ENCODE peak calls at places on chromosomes 3 and 15, in five cellular contexts. I is HCT116, U is GM12878, Z is HepG2, K is H1. S is an unnamed sample.

GRCh38 chr3:52817860-52818259 is 12.6 kb downstream of the ITIH4 start:
- DNase-seq in K (no peak), Z (no peak), I (no peak), U (no peak), S (no peak)

GRCh38 chr3:139099968-139100817 is 55.5 kb upstream of the PRR23C start:
- DNase-seq in Z (no peak), U (no peak), I (no peak), K (no peak), S (no peak)

GRCh38 chr15:96692826-96693225 is 362.3 kb downstream of the NR2F2 start:
- DNase-seq in Z (no peak), U (no peak), K (no peak), I (no peak), S (no peak)

GRCh38 chr3:188147782-188148181 is 6.2 kb upstream of the LPP start:
- DNase-seq in K (no peak), Z (no peak), I (no peak), U (no peak), S (no peak)

GRCh38 chr3:170054204-170054603 is 16.4 kb downstream of the GPR160 start:
- DNase-seq in Z (no peak), I (no peak), U (no peak), K (peak), S (peak)

GRCh38 chr3:175672119-175672689 is 813.1 kb downstream of the NAALADL2 start:
- DNase-seq in Z (no peak), K (no peak), I (no peak), U (no peak), S (no peak)

GRCh38 chr15:63544253-63545026 is 40.0 kb downstream of the USP3 start:
- DNase-seq in I (no peak), U (no peak), K (no peak), Z (no peak), S (peak)

GRCh38 chr3:113697192-113698090 is 999 bp upstream of the USF3 start:
- DNase-seq in I (no peak), K (peak), Z (peak), U (no peak), S (no peak)

GRCh38 chr3:102143536-102143935 is 291.3 kb upstream of the ZPLD1 start:
- DNase-seq in Z (no peak), K (no peak), I (no peak), U (no peak), S (no peak)

GRCh38 chr3:32366638-32367368 is 24.9 kb upstream of the CMTM7 start:
- DNase-seq in I (peak), Z (no peak), K (no peak), U (no peak), S (no peak)

GRCh38 chr3:106025151-106025722 is 156.4 kb upstream of the CBLB start:
- DNase-seq in K (no peak), I (no peak), Z (no peak), U (no peak), S (no peak)

GRCh38 chr15:73927476-73928240 is 1.4 kb downstream of the LOXL1 start:
- DNase-seq in K (peak), I (peak), Z (no peak), U (no peak), S (peak)

GRCh38 chr3:100127792-100128191 is 13.5 kb upstream of the FILIP1L start:
- DNase-seq in K (no peak), I (no peak), U (no peak), Z (no peak), S (no peak)

GRCh38 chr3:192063570-192063969 is 602.6 kb downstream of the PYDC2 start:
- DNase-seq in Z (no peak), U (peak), I (no peak), K (peak), S (no peak)

GRCh38 chr3:102593754-102594602 is 159.2 kb downstream of the ZPLD1 start:
- DNase-seq in U (no peak), K (no peak), I (no peak), Z (no peak), S (no peak)

GRCh38 chr15:78100886-78101285 is 8.5 kb downstream of the SH2D7 start:
- DNase-seq in U (no peak), Z (no peak), I (no peak), K (no peak), S (no peak)

GRCh38 chr15:79349526-79349925 is 38.6 kb downstream of the TMED3 start:
- DNase-seq in I (no peak), K (no peak), U (no peak), Z (no peak), S (no peak)

GRCh38 chr3:175716451-175716850 is 857.3 kb downstream of the NAALADL2 start:
- DNase-seq in Z (no peak), I (no peak), K (no peak), U (no peak), S (no peak)

GRCh38 chr15:67105065-67105951 is 39.9 kb downstream of the SMAD3 start:
- DNase-seq in I (peak), U (no peak), Z (peak), K (no peak), S (no peak)

GRCh38 chr15:67103869-67104268 is 38.5 kb downstream of the SMAD3 start:
- DNase-seq in U (no peak), Z (no peak), K (no peak), I (no peak), S (no peak)

GRCh38 chr15:67103432-67103831 is 38.0 kb downstream of the SMAD3 start:
- DNase-seq in Z (no peak), I (no peak), U (no peak), K (no peak), S (no peak)

GRCh38 chr15:67103021-67103420 is 37.6 kb downstream of the SMAD3 start:
- DNase-seq in Z (no peak), K (no peak), U (no peak), I (no peak), S (no peak)

GRCh38 chr15:67104453-67104852 is 39.1 kb downstream of the SMAD3 start:
- DNase-seq in U (no peak), I (no peak), K (no peak), Z (no peak), S (no peak)
- H3K9ac ChIP-seq in U (no peak), I (peak), K (no peak), Z (no peak), S (no peak)

GRCh38 chr3:107772016-107772415 is 249.3 kb downstream of the BBX start:
- DNase-seq in U (no peak), Z (no peak), I (no peak), K (no peak), S (no peak)
- TF ChIP-seq ATF3 in U (no peak), Z (no peak), I (no peak), K (no peak), S (no peak)

DNA sequence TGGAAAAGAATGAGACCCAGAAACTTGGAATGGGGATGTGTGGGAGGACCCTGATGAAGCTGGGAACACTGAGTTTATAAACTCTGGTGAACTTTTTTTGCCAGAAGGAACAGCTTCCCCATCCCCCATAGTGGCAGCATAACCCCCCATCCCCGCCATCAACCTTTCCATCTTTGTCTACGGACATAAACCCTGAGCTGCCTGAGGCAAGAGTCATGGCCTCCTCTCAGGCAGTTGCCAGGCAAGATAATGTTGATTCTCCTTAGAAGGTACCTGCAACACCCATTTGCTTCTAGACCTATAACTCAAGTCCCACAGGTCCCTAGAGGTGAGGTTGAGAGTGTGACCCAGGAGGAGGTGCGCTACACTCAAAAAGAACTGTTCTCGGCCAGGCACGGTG is 11.5 kb downstream of the MAP4 start:
- DNase-seq in K (no peak), Z (no peak), I (no peak), U (no peak), S (no peak)
- H3K9ac ChIP-seq in K (no peak), Z (no peak), I (no peak), U (no peak), S (no peak)

GRCh38 chr15:87907676-87908446 is 348.7 kb downstream of the NTRK3 start:
- DNase-seq in I (no peak), K (no peak), U (no peak), Z (no peak), S (no peak)
- TF ChIP-seq ATF3 in I (no peak), K (no peak), U (no peak), Z (no peak), S (no peak)

GRCh38 chr3:122092460-122093165 is 37.5 kb downstream of the CD86 start:
- DNase-seq in I (peak), Z (no peak), K (no peak), U (no peak), S (peak)
- H3K9ac ChIP-seq in I (no peak), Z (no peak), K (no peak), U (no peak), S (no peak)

DNA sequence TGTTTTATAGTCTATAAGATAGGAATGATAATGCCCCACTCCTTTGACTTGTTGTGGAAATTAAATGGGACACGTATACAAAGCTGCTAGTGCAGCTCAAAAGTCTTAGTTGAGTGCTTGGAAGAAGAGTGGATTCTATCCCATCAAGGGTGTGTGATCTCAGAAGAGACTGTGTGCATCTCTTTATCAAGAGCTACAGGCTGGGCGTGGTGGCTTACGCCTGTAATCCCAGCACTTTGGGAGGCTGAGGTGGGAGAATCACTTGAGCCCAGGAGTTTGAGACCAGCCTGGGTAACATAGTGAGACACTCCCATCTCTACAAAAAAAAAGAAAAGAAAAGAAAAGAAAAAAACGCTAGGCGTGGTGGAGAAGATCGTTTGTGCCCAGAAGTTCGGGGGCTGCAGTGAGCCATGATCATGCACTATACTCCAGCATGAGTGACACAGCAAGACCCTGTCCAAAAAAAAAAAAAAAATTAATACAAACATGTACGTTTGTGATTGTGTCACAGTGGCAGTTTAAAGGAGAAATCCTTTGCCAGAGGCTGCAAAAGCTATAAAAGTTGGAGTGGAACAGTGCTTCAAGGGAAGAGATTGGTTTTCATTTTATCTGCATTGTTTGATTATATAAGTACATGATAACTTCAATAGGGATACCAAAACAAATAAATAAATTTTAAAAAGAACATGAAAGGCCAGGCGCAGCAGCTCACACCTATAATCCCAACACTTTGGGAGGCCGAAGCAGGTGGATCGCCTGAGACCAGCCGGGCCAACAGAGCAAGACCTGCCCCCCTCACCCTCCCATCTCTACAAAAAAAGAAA is 895 bp upstream of the DIS3L start:
- DNase-seq in K (no peak), I (no peak), Z (no peak), U (no peak), S (peak)
- TF ChIP-seq ATF3 in K (no peak), I (no peak), Z (no peak), U (no peak), S (no peak)

DNA sequence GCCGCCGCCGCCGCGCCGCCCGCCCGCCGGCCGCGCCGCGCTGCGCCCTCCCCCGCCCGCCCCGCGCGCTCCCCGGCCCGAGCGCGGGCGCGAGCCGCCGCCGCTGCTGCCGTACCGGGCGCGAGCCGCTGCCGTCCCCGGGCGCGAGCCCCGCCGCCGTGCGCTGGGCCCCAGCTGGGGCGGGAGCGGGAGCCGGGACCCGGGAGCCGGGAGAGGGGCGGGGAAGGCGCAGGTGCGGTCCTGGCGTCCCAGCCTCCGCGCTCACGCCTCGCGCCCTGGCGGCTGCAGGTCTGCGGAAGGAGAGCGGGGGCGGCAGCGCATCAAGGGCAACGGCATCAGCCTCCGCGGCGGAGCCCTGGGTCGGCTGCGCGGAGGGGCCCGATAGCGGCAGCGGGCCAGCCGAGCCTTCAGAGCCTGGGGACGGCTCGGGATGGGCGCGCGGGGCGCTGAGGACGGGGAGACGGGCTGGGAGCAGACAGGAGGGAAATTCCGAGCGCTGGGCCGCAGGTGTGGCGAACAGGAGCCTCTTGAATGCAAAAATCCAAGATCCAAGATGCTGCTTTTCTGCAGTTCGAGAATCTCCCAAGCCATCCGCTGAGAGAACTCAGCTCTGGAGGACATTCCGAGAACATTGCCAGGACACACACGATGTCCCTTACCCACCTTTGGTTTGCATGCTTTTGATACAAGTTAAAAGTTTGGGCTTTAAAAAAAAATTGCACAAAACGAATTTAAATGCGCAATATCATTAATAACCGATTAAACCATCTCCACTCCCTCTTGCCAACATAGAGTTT is 251.1 kb downstream of the TJP1 start:
- DNase-seq in K (peak), U (no peak), Z (no peak), I (no peak), S (no peak)
- H3K9ac ChIP-seq in K (peak), U (no peak), Z (no peak), I (no peak), S (no peak)

DNA sequence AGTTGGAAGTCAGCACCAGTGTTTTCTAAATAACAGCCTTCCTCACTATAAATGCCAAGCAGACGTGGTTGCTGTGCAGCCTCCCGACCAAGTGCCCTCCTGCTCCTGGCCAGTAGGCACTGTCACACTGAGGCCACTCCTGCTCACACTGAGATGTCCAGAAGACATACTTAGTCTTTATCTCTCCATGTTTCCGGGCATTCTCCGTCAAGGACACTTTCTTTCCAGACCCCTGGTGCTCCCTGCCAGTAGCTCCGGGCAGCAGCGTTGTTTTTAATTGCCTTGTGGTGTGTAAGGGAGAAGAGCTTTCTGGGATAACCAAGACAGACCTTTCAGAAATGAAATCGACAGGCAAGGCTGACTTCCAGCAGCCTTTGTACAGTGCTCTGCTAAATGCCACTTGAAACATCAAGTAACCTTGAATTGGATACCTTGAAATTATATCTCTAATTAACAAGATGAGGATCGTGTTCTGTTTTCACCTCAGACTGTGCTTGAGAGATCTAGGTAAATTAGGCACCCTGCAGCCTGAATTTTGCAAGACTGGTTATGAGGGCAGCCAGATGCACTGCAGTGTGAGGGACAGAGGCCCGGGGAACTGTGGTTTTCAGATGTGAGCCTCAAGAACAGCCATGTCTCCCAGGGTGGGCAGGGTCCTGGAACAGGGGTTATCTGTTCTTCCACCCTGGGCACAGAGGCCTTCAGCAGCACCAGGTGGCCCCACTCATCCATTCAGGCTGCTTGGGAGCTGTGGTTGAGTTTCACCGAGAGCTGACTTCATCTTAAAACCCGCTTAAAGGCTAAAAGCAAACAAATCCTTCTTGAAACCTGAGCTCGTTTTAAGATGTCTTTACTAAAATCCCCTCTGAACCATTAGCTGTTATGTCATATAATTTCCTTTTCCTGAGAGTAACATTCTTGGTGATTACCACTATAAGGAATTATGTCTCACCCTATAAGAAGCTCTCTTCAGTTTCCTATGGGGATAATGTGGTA is 105.6 kb upstream of the IL12A start:
- DNase-seq in K (no peak), I (no peak), Z (no peak), U (no peak), S (no peak)
- TF ChIP-seq ATF3 in K (no peak), I (no peak), Z (no peak), U (no peak), S (no peak)

DNA sequence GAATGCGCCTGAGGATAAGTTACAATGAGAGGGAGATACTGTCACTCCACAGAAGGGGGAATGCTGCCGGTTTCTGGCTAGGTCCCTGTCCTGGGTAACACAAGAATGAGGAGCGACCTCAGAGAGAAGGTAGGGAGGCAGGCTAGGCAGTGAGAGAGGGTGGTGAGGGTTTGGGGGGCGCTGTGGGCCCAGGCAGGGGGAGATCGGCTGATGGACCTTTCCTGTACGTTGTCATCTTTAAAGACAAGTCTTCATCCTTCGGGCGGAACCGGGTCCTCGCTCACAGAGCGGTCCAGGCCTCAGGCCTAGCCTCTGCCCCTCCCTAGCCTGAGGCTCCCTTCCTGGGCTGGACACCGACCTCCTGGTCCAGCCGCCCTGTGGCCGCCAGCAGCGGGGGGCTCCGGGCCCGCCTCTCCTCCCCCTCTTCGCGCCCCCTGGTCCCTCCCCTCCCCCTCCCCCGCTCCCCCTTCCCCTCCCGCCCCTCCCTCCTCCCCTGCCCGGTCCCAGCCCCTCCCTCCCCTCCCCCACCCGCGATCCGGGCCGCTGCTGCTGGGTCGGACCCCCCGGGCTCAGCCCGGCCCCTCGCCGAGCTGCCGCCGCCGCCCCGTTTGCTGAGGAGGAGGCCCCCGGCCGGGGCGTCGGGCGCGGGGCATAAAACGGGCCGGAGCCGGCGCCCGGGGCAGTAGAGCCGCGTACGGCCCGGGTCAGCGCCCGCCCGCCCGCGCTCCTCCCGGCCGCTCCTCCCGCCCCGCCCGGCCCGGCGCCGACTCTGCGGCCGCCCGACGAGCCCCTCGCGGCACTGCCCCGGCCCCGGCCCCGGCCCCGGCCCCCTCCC is at the start of gene CHRD:
- DNase-seq in Z (no peak), K (no peak), U (no peak), I (no peak), S (no peak)
- H3K9ac ChIP-seq in Z (peak), K (no peak), U (no peak), I (peak), S (peak)

GRCh38 chr3:184562875-184563568 is 1.4 kb downstream of the EPHB3 start:
- DNase-seq in I (no peak), K (no peak), U (no peak), Z (no peak), S (no peak)
- TF ChIP-seq ATF3 in I (no peak), K (no peak), U (no peak), Z (no peak), S (no peak)